ENCODE peak calls at places on chromosomes 1 and 21, in nine cellular contexts. B is left cardiac atrium; T is lower lobe of right lung; S is CD4-positive, alpha-beta memory T cell; K is GM23248; R is suprapubic skin; J is HT1080; I is stimulated activated CD8-positive, alpha-beta memory T cell treated with anti-CD3 and anti-CD28 coated beads, Interleukin-4, amount 100 ng/mL, for 1 hour; M is stimulated activated CD4-positive, alpha-beta T cell treated with anti-CD3 and anti-CD28 coated beads, Interleukin-1b, Interleukin-23, amount 100 ng/mL, for 24 hours. A is an unnamed sample.

GRCh38 chr1:76230894-76231293 is 156.3 kb downstream of the ST6GALNAC3 start:
- DNase-seq in B (no peak), T (no peak), S (no peak), K (no peak), R (no peak), J (no peak), I (no peak), M (no peak), A (no peak)

GRCh38 chr1:160022330-160023310 is 9.2 kb downstream of the PIGM start:
- DNase-seq in B (no peak), T (no peak), S (no peak), K (peak; percentile 51), R (no peak), J (no peak), I (no peak), M (no peak), A (no peak)

GRCh38 chr1:207804746-207805468 is 53.1 kb downstream of the CD46 start:
- DNase-seq in B (no peak), T (no peak), S (no peak), K (no peak), R (peak; percentile 59), J (no peak), I (no peak), M (no peak), A (no peak)

GRCh38 chr1:29649375-29650040 is 413.2 kb downstream of the PTPRU start:
- DNase-seq in B (no peak), T (no peak), S (no peak), K (peak; percentile 11), R (no peak), J (peak; percentile 54), I (no peak), M (no peak), A (peak; percentile 23)

GRCh38 chr1:182786223-182787001 is 3.2 kb upstream of the NPL start:
- DNase-seq in B (peak; percentile 57), T (peak; percentile 52), S (peak; percentile 5), K (peak; percentile 83), R (no peak), J (peak; percentile 37), I (no peak), M (peak; percentile 14), A (peak; percentile 83)

GRCh38 chr21:25997788-25998611 is 172.6 kb downstream of the APP start:
- DNase-seq in B (no peak), T (no peak), S (no peak), K (no peak), R (no peak), J (peak; percentile 76), I (no peak), M (no peak), A (peak; percentile 74)

GRCh38 chr1:77642196-77642595 is 40.3 kb downstream of the ZZZ3 start:
- DNase-seq in B (no peak), T (no peak), S (no peak), K (no peak), R (no peak), J (no peak), I (no peak), M (no peak), A (no peak)

GRCh38 chr1:177256153-177256814 is 85.5 kb downstream of the BRINP2 start:
- DNase-seq in B (peak; percentile 65), T (peak; percentile 66), S (no peak), K (peak; percentile 89), R (no peak), J (peak; percentile 97), I (no peak), M (no peak), A (peak; percentile 31)

GRCh38 chr1:211333906-211334305 is 7.3 kb downstream of the TRAF5 start:
- DNase-seq in B (no peak), T (no peak), S (no peak), K (no peak), R (no peak), J (no peak), I (no peak), M (no peak), A (no peak)

GRCh38 chr21:42514883-42515228 is 1.2 kb downstream of the SLC37A1 start:
- DNase-seq in B (no peak), T (no peak), S (no peak), K (no peak), R (no peak), J (no peak), I (no peak), M (no peak), A (no peak)

GRCh38 chr1:228697209-228698016 is 37.9 kb upstream of the RHOU start:
- DNase-seq in B (peak; percentile 82), T (peak; percentile 65), S (no peak), K (peak; percentile 74), R (peak; percentile 87), J (peak; percentile 10), I (no peak), M (no peak), A (no peak)